ENCODE peak calls at places on chromosomes 5 and 9, in eight cellular contexts. One of them, this sample, is unnamed.
A peak's percentile ranks its signal among the peaks of the same experiment; 100 is the strongest.

GRCh38 chr9:114397219-114397847 is 9.6 kb upstream of the AKNA start:
- DNase-seq in NCI-H345: no peak
- DNase-seq in Kasumi-1: no peak
- DNase-seq in AG04449: no peak
- DNase-seq in NCI-H1105 treated with DMSO at 0.1 percent for 48 hours: no peak
- DNase-seq in heart left ventricle: no peak
- DNase-seq in cardiac fibroblast: no peak
- DNase-seq in stimulated activated CD4-positive, alpha-beta T cell treated with anti-CD3 and anti-CD28 coated beads, TNF-alpha, amount 100 ng/mL, for 1 hour: no peak
- DNase-seq in this sample: no peak

GRCh38 chr9:136629879-136630661 is 32.6 kb upstream of the EGFL7 start:
- DNase-seq in NCI-H345: peak; percentile 50
- DNase-seq in Kasumi-1: peak; percentile 52
- DNase-seq in AG04449: no peak
- DNase-seq in NCI-H1105 treated with DMSO at 0.1 percent for 48 hours: no peak
- DNase-seq in heart left ventricle: peak; percentile 46
- DNase-seq in cardiac fibroblast: peak; percentile 63
- DNase-seq in stimulated activated CD4-positive, alpha-beta T cell treated with anti-CD3 and anti-CD28 coated beads, TNF-alpha, amount 100 ng/mL, for 1 hour: peak; percentile 39
- DNase-seq in this sample: peak; percentile 32

GRCh38 chr9:85392270-85392669 is 349.5 kb downstream of the AGTPBP1 start:
- DNase-seq in NCI-H345: no peak
- DNase-seq in Kasumi-1: no peak
- DNase-seq in AG04449: no peak
- DNase-seq in NCI-H1105 treated with DMSO at 0.1 percent for 48 hours: no peak
- DNase-seq in heart left ventricle: no peak
- DNase-seq in cardiac fibroblast: no peak
- DNase-seq in stimulated activated CD4-positive, alpha-beta T cell treated with anti-CD3 and anti-CD28 coated beads, TNF-alpha, amount 100 ng/mL, for 1 hour: no peak
- DNase-seq in this sample: no peak

GRCh38 chr5:103393131-103393754 is 134.7 kb downstream of the MACIR start:
- DNase-seq in NCI-H345: no peak
- DNase-seq in Kasumi-1: peak; percentile 91
- DNase-seq in AG04449: no peak
- DNase-seq in NCI-H1105 treated with DMSO at 0.1 percent for 48 hours: no peak
- DNase-seq in heart left ventricle: peak; percentile 26
- DNase-seq in cardiac fibroblast: peak; percentile 80
- DNase-seq in stimulated activated CD4-positive, alpha-beta T cell treated with anti-CD3 and anti-CD28 coated beads, TNF-alpha, amount 100 ng/mL, for 1 hour: no peak
- DNase-seq in this sample: no peak

GRCh38 chr9:73753171-73753570 is 601.5 kb downstream of the ANXA1 start:
- DNase-seq in NCI-H345: no peak
- DNase-seq in Kasumi-1: no peak
- DNase-seq in AG04449: no peak
- DNase-seq in NCI-H1105 treated with DMSO at 0.1 percent for 48 hours: no peak
- DNase-seq in heart left ventricle: no peak
- DNase-seq in cardiac fibroblast: no peak
- DNase-seq in stimulated activated CD4-positive, alpha-beta T cell treated with anti-CD3 and anti-CD28 coated beads, TNF-alpha, amount 100 ng/mL, for 1 hour: no peak
- DNase-seq in this sample: no peak

GRCh38 chr9:116165912-116166311 is 12.3 kb downstream of the PAPPA start:
- DNase-seq in NCI-H345: no peak
- DNase-seq in Kasumi-1: no peak
- DNase-seq in AG04449: no peak
- DNase-seq in NCI-H1105 treated with DMSO at 0.1 percent for 48 hours: no peak
- DNase-seq in heart left ventricle: no peak
- DNase-seq in cardiac fibroblast: peak; percentile 60
- DNase-seq in stimulated activated CD4-positive, alpha-beta T cell treated with anti-CD3 and anti-CD28 coated beads, TNF-alpha, amount 100 ng/mL, for 1 hour: no peak
- DNase-seq in this sample: no peak

GRCh38 chr5:32707394-32707997 is 3.6 kb upstream of the NPR3 start:
- DNase-seq in NCI-H345: no peak
- DNase-seq in Kasumi-1: peak; percentile 55
- DNase-seq in AG04449: no peak
- DNase-seq in NCI-H1105 treated with DMSO at 0.1 percent for 48 hours: peak; percentile 21
- DNase-seq in heart left ventricle: no peak
- DNase-seq in cardiac fibroblast: peak; percentile 57
- DNase-seq in stimulated activated CD4-positive, alpha-beta T cell treated with anti-CD3 and anti-CD28 coated beads, TNF-alpha, amount 100 ng/mL, for 1 hour: no peak
- DNase-seq in this sample: no peak

GRCh38 chr9:127181315-127181580 is 58.8 kb upstream of the ANGPTL2 start:
- DNase-seq in NCI-H345: no peak
- DNase-seq in Kasumi-1: no peak
- DNase-seq in AG04449: no peak
- DNase-seq in NCI-H1105 treated with DMSO at 0.1 percent for 48 hours: no peak
- DNase-seq in heart left ventricle: no peak
- DNase-seq in cardiac fibroblast: no peak
- DNase-seq in stimulated activated CD4-positive, alpha-beta T cell treated with anti-CD3 and anti-CD28 coated beads, TNF-alpha, amount 100 ng/mL, for 1 hour: no peak
- DNase-seq in this sample: no peak

GRCh38 chr5:131974622-131974955 is 29.1 kb upstream of the MEIKIN start:
- DNase-seq in NCI-H345: no peak
- DNase-seq in Kasumi-1: no peak
- DNase-seq in AG04449: no peak
- DNase-seq in NCI-H1105 treated with DMSO at 0.1 percent for 48 hours: no peak
- DNase-seq in heart left ventricle: no peak
- DNase-seq in cardiac fibroblast: no peak
- DNase-seq in stimulated activated CD4-positive, alpha-beta T cell treated with anti-CD3 and anti-CD28 coated beads, TNF-alpha, amount 100 ng/mL, for 1 hour: no peak
- DNase-seq in this sample: no peak

GRCh38 chr5:16616536-16617271 is at the start of gene RETREG1:
- DNase-seq in NCI-H345: peak; percentile 80
- DNase-seq in Kasumi-1: peak; percentile 8
- DNase-seq in AG04449: no peak
- DNase-seq in NCI-H1105 treated with DMSO at 0.1 percent for 48 hours: peak; percentile 72
- DNase-seq in heart left ventricle: peak; percentile 77
- DNase-seq in cardiac fibroblast: peak; percentile 13
- DNase-seq in stimulated activated CD4-positive, alpha-beta T cell treated with anti-CD3 and anti-CD28 coated beads, TNF-alpha, amount 100 ng/mL, for 1 hour: peak; percentile 79
- DNase-seq in this sample: peak; percentile 79

GRCh38 chr9:74777136-74777879 is 110.4 kb downstream of the TRPM6 start:
- DNase-seq in NCI-H345: peak; percentile 52
- DNase-seq in Kasumi-1: peak; percentile 52
- DNase-seq in AG04449: no peak
- DNase-seq in NCI-H1105 treated with DMSO at 0.1 percent for 48 hours: peak; percentile 56
- DNase-seq in heart left ventricle: peak; percentile 55
- DNase-seq in cardiac fibroblast: peak; percentile 73
- DNase-seq in stimulated activated CD4-positive, alpha-beta T cell treated with anti-CD3 and anti-CD28 coated beads, TNF-alpha, amount 100 ng/mL, for 1 hour: peak; percentile 37
- DNase-seq in this sample: peak; percentile 14

GRCh38 chr9:129574911-129575574 is 45.9 kb downstream of the C9orf50 start:
- DNase-seq in NCI-H345: no peak
- DNase-seq in Kasumi-1: no peak
- DNase-seq in AG04449: peak; percentile 70
- DNase-seq in NCI-H1105 treated with DMSO at 0.1 percent for 48 hours: no peak
- DNase-seq in heart left ventricle: no peak
- DNase-seq in cardiac fibroblast: peak; percentile 44
- DNase-seq in stimulated activated CD4-positive, alpha-beta T cell treated with anti-CD3 and anti-CD28 coated beads, TNF-alpha, amount 100 ng/mL, for 1 hour: no peak
- DNase-seq in this sample: no peak

GRCh38 chr9:85647571-85647970 is 94.2 kb downstream of the AGTPBP1 start:
- DNase-seq in NCI-H345: no peak
- DNase-seq in Kasumi-1: peak; percentile 14
- DNase-seq in AG04449: no peak
- DNase-seq in NCI-H1105 treated with DMSO at 0.1 percent for 48 hours: no peak
- DNase-seq in heart left ventricle: no peak
- DNase-seq in cardiac fibroblast: no peak
- DNase-seq in stimulated activated CD4-positive, alpha-beta T cell treated with anti-CD3 and anti-CD28 coated beads, TNF-alpha, amount 100 ng/mL, for 1 hour: no peak
- DNase-seq in this sample: no peak

GRCh38 chr5:148829248-148829594 is 2.8 kb downstream of the ADRB2 start:
- DNase-seq in NCI-H345: no peak
- DNase-seq in Kasumi-1: no peak
- DNase-seq in AG04449: no peak
- DNase-seq in NCI-H1105 treated with DMSO at 0.1 percent for 48 hours: no peak
- DNase-seq in heart left ventricle: no peak
- DNase-seq in cardiac fibroblast: no peak
- DNase-seq in stimulated activated CD4-positive, alpha-beta T cell treated with anti-CD3 and anti-CD28 coated beads, TNF-alpha, amount 100 ng/mL, for 1 hour: no peak
- DNase-seq in this sample: no peak

GRCh38 chr9:78213696-78214095 is 22.2 kb upstream of the CEP78 start:
- DNase-seq in NCI-H345: no peak
- DNase-seq in Kasumi-1: peak; percentile 76
- DNase-seq in AG04449: no peak
- DNase-seq in NCI-H1105 treated with DMSO at 0.1 percent for 48 hours: no peak
- DNase-seq in heart left ventricle: no peak
- DNase-seq in cardiac fibroblast: peak; percentile 37
- DNase-seq in stimulated activated CD4-positive, alpha-beta T cell treated with anti-CD3 and anti-CD28 coated beads, TNF-alpha, amount 100 ng/mL, for 1 hour: no peak
- DNase-seq in this sample: no peak

GRCh38 chr9:1051286-1052118 is 1.3 kb downstream of the DMRT2 start:
- DNase-seq in NCI-H345: peak; percentile 64
- DNase-seq in Kasumi-1: no peak
- DNase-seq in AG04449: no peak
- DNase-seq in NCI-H1105 treated with DMSO at 0.1 percent for 48 hours: peak; percentile 78
- DNase-seq in heart left ventricle: peak; percentile 41
- DNase-seq in cardiac fibroblast: no peak
- DNase-seq in stimulated activated CD4-positive, alpha-beta T cell treated with anti-CD3 and anti-CD28 coated beads, TNF-alpha, amount 100 ng/mL, for 1 hour: no peak
- DNase-seq in this sample: no peak

GRCh38 chr9:124698265-124698664 is 72.8 kb downstream of the NR6A1 start:
- DNase-seq in NCI-H345: no peak
- DNase-seq in Kasumi-1: no peak
- DNase-seq in AG04449: no peak
- DNase-seq in NCI-H1105 treated with DMSO at 0.1 percent for 48 hours: no peak
- DNase-seq in heart left ventricle: no peak
- DNase-seq in cardiac fibroblast: peak; percentile 36
- DNase-seq in stimulated activated CD4-positive, alpha-beta T cell treated with anti-CD3 and anti-CD28 coated beads, TNF-alpha, amount 100 ng/mL, for 1 hour: no peak
- DNase-seq in this sample: no peak

GRCh38 chr9:27539479-27540441 is 10.1 kb upstream of the MOB3B start:
- DNase-seq in NCI-H345: no peak
- DNase-seq in Kasumi-1: no peak
- DNase-seq in AG04449: peak; percentile 12
- DNase-seq in NCI-H1105 treated with DMSO at 0.1 percent for 48 hours: no peak
- DNase-seq in heart left ventricle: peak; percentile 34
- DNase-seq in cardiac fibroblast: peak; percentile 85
- DNase-seq in stimulated activated CD4-positive, alpha-beta T cell treated with anti-CD3 and anti-CD28 coated beads, TNF-alpha, amount 100 ng/mL, for 1 hour: no peak
- DNase-seq in this sample: no peak

GRCh38 chr9:98506422-98507054 is 202.2 kb downstream of the GABBR2 start:
- DNase-seq in NCI-H345: no peak
- DNase-seq in Kasumi-1: no peak
- DNase-seq in AG04449: no peak
- DNase-seq in NCI-H1105 treated with DMSO at 0.1 percent for 48 hours: no peak
- DNase-seq in heart left ventricle: no peak
- DNase-seq in cardiac fibroblast: no peak
- DNase-seq in stimulated activated CD4-positive, alpha-beta T cell treated with anti-CD3 and anti-CD28 coated beads, TNF-alpha, amount 100 ng/mL, for 1 hour: no peak
- DNase-seq in this sample: no peak

GRCh38 chr9:121277026-121277425 is 9.1 kb downstream of the GSN start:
- DNase-seq in NCI-H345: no peak
- DNase-seq in Kasumi-1: no peak
- DNase-seq in AG04449: no peak
- DNase-seq in NCI-H1105 treated with DMSO at 0.1 percent for 48 hours: no peak
- DNase-seq in heart left ventricle: no peak
- DNase-seq in cardiac fibroblast: no peak
- DNase-seq in stimulated activated CD4-positive, alpha-beta T cell treated with anti-CD3 and anti-CD28 coated beads, TNF-alpha, amount 100 ng/mL, for 1 hour: no peak
- DNase-seq in this sample: no peak

GRCh38 chr5:160970605-160971191 is 118.7 kb upstream of the ATP10B start:
- DNase-seq in NCI-H345: peak; percentile 53
- DNase-seq in Kasumi-1: no peak
- DNase-seq in AG04449: no peak
- DNase-seq in NCI-H1105 treated with DMSO at 0.1 percent for 48 hours: peak; percentile 26
- DNase-seq in heart left ventricle: no peak
- DNase-seq in cardiac fibroblast: no peak
- DNase-seq in stimulated activated CD4-positive, alpha-beta T cell treated with anti-CD3 and anti-CD28 coated beads, TNF-alpha, amount 100 ng/mL, for 1 hour: no peak
- DNase-seq in this sample: no peak

GRCh38 chr5:134130239-134130945 is 15.9 kb downstream of the TCF7 start:
- DNase-seq in NCI-H345: no peak
- DNase-seq in Kasumi-1: no peak
- DNase-seq in AG04449: no peak
- DNase-seq in NCI-H1105 treated with DMSO at 0.1 percent for 48 hours: no peak
- DNase-seq in heart left ventricle: peak; percentile 19
- DNase-seq in cardiac fibroblast: no peak
- DNase-seq in stimulated activated CD4-positive, alpha-beta T cell treated with anti-CD3 and anti-CD28 coated beads, TNF-alpha, amount 100 ng/mL, for 1 hour: no peak
- DNase-seq in this sample: no peak

GRCh38 chr5:129361441-129362025 is 98.6 kb upstream of the ADAMTS19 start:
- DNase-seq in NCI-H345: no peak
- DNase-seq in Kasumi-1: peak; percentile 44
- DNase-seq in AG04449: no peak
- DNase-seq in NCI-H1105 treated with DMSO at 0.1 percent for 48 hours: no peak
- DNase-seq in heart left ventricle: no peak
- DNase-seq in cardiac fibroblast: peak; percentile 39
- DNase-seq in stimulated activated CD4-positive, alpha-beta T cell treated with anti-CD3 and anti-CD28 coated beads, TNF-alpha, amount 100 ng/mL, for 1 hour: no peak
- DNase-seq in this sample: no peak

GRCh38 chr5:74109344-74109743 is 483.3 kb downstream of the ARHGEF28 start:
- DNase-seq in NCI-H345: no peak
- DNase-seq in Kasumi-1: no peak
- DNase-seq in AG04449: no peak
- DNase-seq in NCI-H1105 treated with DMSO at 0.1 percent for 48 hours: no peak
- DNase-seq in heart left ventricle: no peak
- DNase-seq in cardiac fibroblast: no peak
- DNase-seq in stimulated activated CD4-positive, alpha-beta T cell treated with anti-CD3 and anti-CD28 coated beads, TNF-alpha, amount 100 ng/mL, for 1 hour: no peak
- DNase-seq in this sample: no peak

GRCh38 chr9:121249563-121249962 is 18.4 kb upstream of the GSN start:
- DNase-seq in NCI-H345: no peak
- DNase-seq in Kasumi-1: peak; percentile 41
- DNase-seq in AG04449: no peak
- DNase-seq in NCI-H1105 treated with DMSO at 0.1 percent for 48 hours: no peak
- DNase-seq in heart left ventricle: no peak
- DNase-seq in cardiac fibroblast: no peak
- DNase-seq in stimulated activated CD4-positive, alpha-beta T cell treated with anti-CD3 and anti-CD28 coated beads, TNF-alpha, amount 100 ng/mL, for 1 hour: no peak
- DNase-seq in this sample: no peak

GRCh38 chr9:105038057-105038456 is 110.1 kb upstream of the ABCA1 start:
- DNase-seq in NCI-H345: no peak
- DNase-seq in Kasumi-1: no peak
- DNase-seq in AG04449: no peak
- DNase-seq in NCI-H1105 treated with DMSO at 0.1 percent for 48 hours: no peak
- DNase-seq in heart left ventricle: no peak
- DNase-seq in cardiac fibroblast: no peak
- DNase-seq in stimulated activated CD4-positive, alpha-beta T cell treated with anti-CD3 and anti-CD28 coated beads, TNF-alpha, amount 100 ng/mL, for 1 hour: no peak
- DNase-seq in this sample: no peak